ENCODE peak calls at places on chromosomes 13 and 19, in ten cellular contexts. N, Q, L, I, T, D, C, M, Z and Y are unnamed samples.

GRCh38 chr13:99467764-99468163 is 33.5 kb upstream of the TM9SF2 start:
- DNase-seq in N (peak), T (no peak), Q (no peak), Z (no peak), M (no peak), D (no peak), C (peak), L (no peak), I (no peak), Y (no peak)

GRCh38 chr13:52348983-52349780 is 56.8 kb downstream of the THSD1 start:
- DNase-seq in M (no peak), Q (no peak), Z (no peak), N (peak), C (peak), I (no peak), D (no peak), T (no peak), L (no peak), Y (peak)

GRCh38 chr19:17380426-17381138 is 3.4 kb upstream of the PLVAP start:
- DNase-seq in I (no peak), C (no peak), L (no peak), Z (no peak), T (no peak), D (no peak), N (no peak), Q (no peak), M (no peak), Y (no peak)

GRCh38 chr19:20482721-20483120 is 82.9 kb downstream of the ZNF737 start:
- DNase-seq in N (no peak), Z (no peak), I (no peak), M (no peak), L (peak), D (no peak), Q (no peak), C (no peak), T (no peak), Y (no peak)

GRCh38 chr13:84255226-84255625 is 373.0 kb upstream of the SLITRK1 start:
- DNase-seq in Q (no peak), C (no peak), T (no peak), L (no peak), I (no peak), N (no peak), Z (no peak), D (no peak), M (no peak), Y (no peak)

GRCh38 chr19:50377051-50377441 is 789 bp downstream of the NR1H2 start:
- DNase-seq in C (no peak), I (no peak), L (peak), Q (no peak), T (no peak), N (no peak), M (peak), Z (peak), D (peak), Y (no peak)

GRCh38 chr19:3611841-3612240 is 5.2 kb upstream of the TBXA2R start:
- DNase-seq in T (no peak), Z (no peak), C (no peak), I (no peak), D (no peak), L (no peak), Q (no peak), M (no peak), N (no peak), Y (no peak)

GRCh38 chr13:79779761-79780160 is 298.8 kb downstream of the NDFIP2 start:
- DNase-seq in Q (no peak), T (no peak), C (no peak), M (no peak), L (no peak), N (peak), D (peak), Z (no peak), I (no peak), Y (no peak)

GRCh38 chr19:38037151-38037611 is 130.2 kb downstream of the SIPA1L3 start:
- DNase-seq in I (no peak), Q (no peak), N (no peak), T (no peak), Z (no peak), L (no peak), D (no peak), M (no peak), C (no peak), Y (no peak)

GRCh38 chr19:6087074-6087506 is 23.2 kb downstream of the RFX2 start:
- DNase-seq in I (no peak), D (no peak), T (no peak), L (no peak), C (no peak), N (no peak), Q (no peak), Z (peak), M (no peak), Y (no peak)

GRCh38 chr19:56091066-56091490 is 30.0 kb downstream of the ZNF787 start:
- DNase-seq in Z (no peak), C (peak), Q (no peak), D (peak), I (no peak), N (peak), T (no peak), L (no peak), M (no peak), Y (peak)

GRCh38 chr19:39967561-39967960 is 3.4 kb upstream of the PSMC4 start:
- DNase-seq in T (no peak), Z (no peak), I (no peak), Q (no peak), C (no peak), N (no peak), D (no peak), M (no peak), L (no peak), Y (no peak)

GRCh38 chr19:19650331-19650730 is 6.9 kb upstream of the GMIP start:
- DNase-seq in N (no peak), C (no peak), M (no peak), D (no peak), Q (no peak), Z (no peak), L (no peak), T (no peak), I (no peak), Y (no peak)

GRCh38 chr19:43765109-43765876 is 10.5 kb upstream of the SMG9 start:
- DNase-seq in N (peak), T (no peak), Z (no peak), Q (no peak), L (peak), D (peak), M (no peak), C (peak), I (peak), Y (no peak)

GRCh38 chr13:92719868-92720267 is 506.7 kb upstream of the GPC6 start:
- DNase-seq in Z (peak), Q (no peak), N (no peak), L (no peak), I (no peak), T (no peak), C (no peak), M (no peak), D (no peak), Y (no peak)

GRCh38 chr13:40664100-40665060 is 2.1 kb downstream of the FOXO1 start:
- DNase-seq in C (peak), M (peak), T (peak), I (no peak), L (peak), D (peak), Q (peak), Z (no peak), N (peak), Y (peak)

GRCh38 chr19:53992211-53992610 is 774 bp downstream of the CACNG6 start:
- DNase-seq in I (no peak), C (no peak), Z (no peak), N (no peak), D (no peak), T (no peak), M (no peak), Q (no peak), L (no peak), Y (no peak)

GRCh38 chr13:110455941-110456340 is 105.6 kb downstream of the RAB20 start:
- DNase-seq in Z (peak), C (peak), T (peak), I (peak), L (peak), D (peak), N (peak), Q (peak), M (peak), Y (peak)

GRCh38 chr13:43293986-43294880 is 270.8 kb downstream of the DNAJC15 start:
- DNase-seq in D (no peak), Q (no peak), T (no peak), Z (no peak), L (no peak), N (peak), M (no peak), I (no peak), C (no peak), Y (no peak)

GRCh38 chr13:113273856-113274590 is 23.0 kb upstream of the LAMP1 start:
- DNase-seq in T (no peak), M (no peak), N (peak), D (no peak), Q (no peak), L (no peak), I (no peak), Z (no peak), C (no peak), Y (peak)

GRCh38 chr19:55228403-55229031 is at the start of gene TMEM86B:
- DNase-seq in M (no peak), Q (no peak), D (no peak), N (no peak), C (no peak), T (no peak), L (no peak), Z (no peak), I (no peak), Y (no peak)

GRCh38 chr19:4586691-4587090 is 27.2 kb upstream of the SEMA6B start:
- DNase-seq in M (no peak), D (no peak), C (no peak), L (no peak), Z (no peak), N (no peak), I (no peak), T (no peak), Q (no peak), Y (no peak)